ENCODE peak calls at places on chromosome 18, in seven cellular contexts. I, X, K, U, M, W and P are unnamed samples. For H3K36me3, the result is how much of the 10 kb centered on the place peaks cover.

GRCh38 chr18:31651369-31651768 is 33.0 kb downstream of the B4GALT6 start:
- DNase-seq in I (no peak), W (no peak), K (no peak), U (no peak), X (no peak), M (no peak), P (no peak)

GRCh38 chr18:13377496-13377895 is 158.9 kb downstream of the LDLRAD4 start:
- DNase-seq in I (no peak), U (no peak), W (peak), M (no peak), K (no peak), X (peak), P (no peak)

GRCh38 chr18:48452863-48453323 is 43.7 kb upstream of the ZBTB7C start:
- DNase-seq in M (no peak), W (no peak), K (no peak), X (no peak), I (no peak), U (no peak), P (no peak)

GRCh38 chr18:69839497-69839896 is 108.2 kb downstream of the CD226 start:
- DNase-seq in U (no peak), W (no peak), K (no peak), I (no peak), X (no peak), M (peak), P (no peak)

GRCh38 chr18:64539852-64540251 is 391.0 kb upstream of the LINC00305 start:
- DNase-seq in I (no peak), M (no peak), K (no peak), X (no peak), W (no peak), U (no peak), P (no peak)

GRCh38 chr18:62420513-62421209 is 95.6 kb downstream of the TNFRSF11A start:
- DNase-seq in M (no peak), U (no peak), K (no peak), I (peak), W (no peak), X (no peak), P (no peak)

GRCh38 chr18:12811191-12811950 is 72.7 kb downstream of the PTPN2 start:
- DNase-seq in M (no peak), I (no peak), K (no peak), W (no peak), X (no peak), U (no peak), P (no peak)

GRCh38 chr18:44732604-44733003 is 51.9 kb downstream of the SETBP1 start:
- DNase-seq in W (no peak), U (no peak), X (no peak), I (no peak), K (no peak), M (no peak), P (no peak)

GRCh38 chr18:13452448-13452811 is 233.9 kb downstream of the LDLRAD4 start:
- DNase-seq in K (no peak), M (no peak), U (no peak), W (no peak), I (peak), X (peak), P (no peak)

GRCh38 chr18:50218432-50219197 is 23.7 kb upstream of the MYO5B start:
- DNase-seq in K (no peak), U (no peak), W (no peak), I (peak), M (no peak), X (no peak), P (no peak)

GRCh38 chr18:11996907-11997306 is 15.6 kb downstream of the IMPA2 start:
- DNase-seq in X (no peak), I (no peak), M (no peak), U (no peak), W (no peak), K (no peak), P (no peak)

GRCh38 chr18:25686960-25687520 is 335.1 kb upstream of the ZNF521 start:
- DNase-seq in X (no peak), W (no peak), U (no peak), I (no peak), K (no peak), M (no peak), P (no peak)

GRCh38 chr18:56389190-56389589 is 249.2 kb downstream of the TXNL1 start:
- DNase-seq in X (no peak), W (no peak), U (no peak), M (no peak), I (no peak), K (no peak), P (no peak)

GRCh38 chr18:48711651-48712486 is 173.0 kb downstream of the CTIF start:
- DNase-seq in U (no peak), I (no peak), W (no peak), X (no peak), K (peak), M (no peak), P (no peak)

GRCh38 chr18:10114727-10115463 is 201.1 kb downstream of the VAPA start:
- DNase-seq in X (no peak), I (no peak), M (no peak), W (no peak), U (no peak), K (no peak), P (no peak)

GRCh38 chr18:10713400-10713799 is 187.6 kb downstream of the NAPG start:
- DNase-seq in M (no peak), I (no peak), W (no peak), U (no peak), K (no peak), X (no peak), P (no peak)

GRCh38 chr18:32289480-32290075 is 99.7 kb downstream of the MEP1B start:
- DNase-seq in W (no peak), I (peak), X (no peak), M (no peak), K (no peak), U (no peak), P (no peak)

GRCh38 chr18:22542400-22542835 is 124.7 kb upstream of the CTAGE1 start:
- DNase-seq in X (no peak), W (no peak), I (no peak), M (no peak), U (no peak), K (peak), P (no peak)

GRCh38 chr18:45850021-45850420 is 24.5 kb downstream of the SIGLEC15 start:
- DNase-seq in X (no peak), U (no peak), I (no peak), K (no peak), W (no peak), M (no peak), P (no peak)

GRCh38 chr18:21404426-21404825 is 162.4 kb downstream of the GREB1L start:
- DNase-seq in K (no peak), X (no peak), U (no peak), I (no peak), M (no peak), W (no peak), P (no peak)

GRCh38 chr18:3623769-3624545 is 174.0 kb downstream of the TGIF1 start:
- DNase-seq in I (peak), W (peak), K (peak), U (no peak), M (peak), X (peak), P (peak)
- TF ChIP-seq EP300 in I (no peak), W (no peak), K (no peak), U (no peak), M (peak), X (peak), P (no peak)

GRCh38 chr18:74290831-74291770 is 662 bp downstream of the CYB5A start:
- DNase-seq in W (no peak), I (peak), M (peak), U (peak), K (peak), X (peak), P (no peak)

GRCh38 chr18:74288041-74288440 is 3.7 kb downstream of the CYB5A start:
- DNase-seq in X (no peak), W (no peak), I (no peak), U (no peak), K (no peak), M (no peak), P (no peak)

GRCh38 chr18:74289137-74289536 is 2.6 kb downstream of the CYB5A start:
- DNase-seq in W (no peak), U (no peak), X (no peak), K (no peak), I (no peak), M (no peak), P (no peak)

GRCh38 chr18:74289946-74290478 is 1.8 kb downstream of the CYB5A start:
- DNase-seq in M (no peak), K (no peak), U (no peak), W (no peak), X (no peak), I (no peak), P (no peak)

DNA sequence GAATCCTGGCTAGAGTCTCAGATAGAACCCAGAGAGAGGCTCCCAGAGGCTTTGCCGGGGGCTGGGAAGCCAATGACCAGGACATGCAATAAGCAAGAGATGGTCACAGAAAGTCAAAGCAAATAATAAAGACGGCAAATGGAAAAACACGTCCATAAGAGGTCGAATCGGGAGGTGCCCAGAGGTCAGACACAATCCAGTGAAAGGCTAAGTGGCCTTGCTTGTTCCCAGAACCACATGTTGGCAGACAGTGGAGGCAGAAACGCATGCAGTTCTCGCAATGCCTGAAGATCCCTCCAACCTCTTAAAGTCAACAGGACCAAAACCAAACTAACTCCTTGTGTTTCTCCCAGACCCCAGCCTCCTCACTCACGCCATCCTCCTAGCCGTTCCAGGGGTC is 3.0 kb downstream of the CYB5A start:
- DNase-seq in M (no peak), W (no peak), U (no peak), K (no peak), I (no peak), X (peak), P (peak)
- H3K36me3 ChIP-seq in M (under half), W (under half), U (under half), K (under half), I (under half), X (under half), P (under half)

GRCh38 chr18:3183103-3183717 is 36.6 kb downstream of the MYOM1 start:
- DNase-seq in K (no peak), W (no peak), X (no peak), M (peak), I (no peak), U (no peak), P (no peak)

GRCh38 chr18:3179430-3180089 is 40.2 kb downstream of the MYOM1 start:
- DNase-seq in M (no peak), U (no peak), K (no peak), W (no peak), X (no peak), I (no peak), P (no peak)

GRCh38 chr18:3180325-3180724 is 39.4 kb downstream of the MYOM1 start:
- DNase-seq in W (no peak), M (no peak), X (no peak), I (no peak), U (no peak), K (no peak), P (no peak)

GRCh38 chr18:3175195-3175758 is 44.5 kb downstream of the MYOM1 start:
- DNase-seq in K (no peak), W (no peak), I (no peak), M (no peak), X (no peak), U (no peak), P (no peak)

DNA sequence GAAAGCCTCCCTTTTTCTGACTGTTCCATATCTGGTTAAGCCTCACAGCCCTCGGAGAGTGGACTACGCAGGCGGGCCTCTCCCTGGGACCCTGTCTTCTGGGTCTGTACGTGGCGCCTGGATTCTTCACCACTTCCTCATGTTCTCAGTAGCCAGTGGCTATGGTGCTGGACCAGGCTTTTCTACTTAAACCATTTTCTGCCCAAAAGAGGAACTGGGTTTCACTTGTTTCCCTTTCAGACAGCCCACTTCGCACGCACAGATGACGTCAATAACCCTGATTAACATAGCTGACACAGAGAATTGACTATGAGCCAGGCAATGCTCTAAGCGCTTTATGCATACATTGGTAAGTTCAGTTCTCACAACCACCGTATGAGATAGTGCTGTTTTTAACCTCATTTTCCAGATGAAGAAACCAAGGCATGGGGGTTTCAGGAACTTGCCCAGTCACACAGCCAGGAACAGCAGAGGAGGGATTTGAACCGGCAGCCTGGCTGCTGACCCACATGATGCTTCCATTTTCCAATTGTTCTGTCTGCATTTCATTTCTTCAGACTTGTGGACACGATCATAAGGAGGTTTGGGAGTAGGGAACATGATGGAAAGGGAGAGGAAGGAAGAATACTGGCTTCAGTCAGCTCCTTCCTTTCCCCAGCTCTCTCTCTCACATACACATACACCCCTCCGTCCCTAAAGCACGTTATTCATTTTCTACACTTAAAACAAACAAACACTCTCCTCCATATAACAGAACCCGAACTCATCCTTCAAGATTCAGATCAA is 41.7 kb downstream of the MYOM1 start:
- DNase-seq in K (no peak), U (no peak), X (peak), I (peak), W (peak), M (no peak), P (peak)
- TF ChIP-seq POLR2A in K (no peak), U (no peak), X (no peak), I (no peak), W (no peak), M (no peak), P (no peak)

GRCh38 chr18:59155140-59155539 is 15.5 kb downstream of the SEC11C start:
- DNase-seq in W (no peak), I (no peak), X (no peak), K (no peak), U (no peak), M (no peak), P (no peak)
- TF ChIP-seq EP300 in W (no peak), I (no peak), X (no peak), K (no peak), U (no peak), M (no peak), P (no peak)

GRCh38 chr18:35334183-35334582 is 10.0 kb downstream of the ZNF24 start:
- DNase-seq in M (no peak), U (no peak), X (no peak), I (no peak), W (no peak), K (no peak), P (no peak)

GRCh38 chr18:35331367-35332087 is 12.7 kb downstream of the ZNF24 start:
- DNase-seq in W (no peak), M (no peak), X (no peak), K (no peak), U (no peak), I (no peak), P (no peak)

GRCh38 chr18:35335861-35336260 is 8.4 kb downstream of the ZNF24 start:
- DNase-seq in M (no peak), W (no peak), X (no peak), I (no peak), K (no peak), U (no peak), P (no peak)

GRCh38 chr18:35337256-35337655 is 7.0 kb downstream of the ZNF24 start:
- DNase-seq in I (no peak), K (no peak), W (no peak), M (no peak), U (no peak), X (no peak), P (no peak)

GRCh38 chr18:35334821-35335220 is 9.4 kb downstream of the ZNF24 start:
- DNase-seq in W (no peak), M (no peak), I (no peak), U (no peak), K (no peak), X (no peak), P (no peak)
- H3K36me3 ChIP-seq in W (half or more), M (under half), I (half or more), U (under half), K (under half), X (half or more), P (under half)

GRCh38 chr18:75365837-75366236 is 61.7 kb downstream of the SMIM21 start:
- DNase-seq in K (no peak), M (no peak), I (no peak), X (no peak), W (no peak), U (no peak), P (no peak)

GRCh38 chr18:75363446-75364225 is 63.9 kb downstream of the SMIM21 start:
- DNase-seq in M (no peak), U (no peak), X (no peak), W (no peak), I (no peak), K (no peak), P (no peak)

GRCh38 chr18:75364512-75364911 is 63.0 kb downstream of the SMIM21 start:
- DNase-seq in M (no peak), I (no peak), W (no peak), K (no peak), X (no peak), U (no peak), P (no peak)

GRCh38 chr18:75365230-75365629 is 62.3 kb downstream of the SMIM21 start:
- DNase-seq in W (no peak), M (no peak), K (no peak), I (no peak), U (no peak), X (no peak), P (no peak)

DNA sequence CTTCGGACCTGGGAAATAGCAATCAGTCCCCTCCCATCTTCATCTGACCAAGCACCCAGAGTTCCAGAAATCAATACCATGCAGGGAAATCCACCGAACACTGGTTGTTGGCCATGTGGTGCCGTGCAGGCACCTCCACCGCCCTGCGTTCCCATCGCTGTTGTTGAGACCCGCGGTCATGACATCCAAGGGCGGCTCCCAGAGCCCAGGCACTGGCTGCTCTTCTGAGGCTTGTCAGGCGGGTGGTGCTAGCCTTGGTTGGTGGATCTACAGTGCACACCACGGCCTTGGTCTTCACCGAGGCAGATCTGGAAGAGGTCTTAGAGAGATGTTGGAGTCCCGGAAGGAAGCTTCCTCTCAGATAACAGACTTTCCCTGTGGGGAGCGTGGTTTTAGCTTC is 58.5 kb downstream of the SMIM21 start:
- DNase-seq in U (no peak), X (no peak), M (peak), K (no peak), W (peak), I (no peak), P (no peak)
- TF ChIP-seq POLR2A in U (no peak), X (no peak), M (no peak), K (no peak), W (no peak), I (no peak), P (no peak)

GRCh38 chr18:8477615-8478014 is 131.6 kb upstream of the RAB12 start:
- DNase-seq in W (no peak), M (peak), U (no peak), I (no peak), X (no peak), K (no peak), P (no peak)

GRCh38 chr18:8478166-8478967 is 130.9 kb upstream of the RAB12 start:
- DNase-seq in K (peak), M (no peak), W (no peak), I (peak), X (no peak), U (peak), P (no peak)

GRCh38 chr18:8479826-8480225 is 129.4 kb upstream of the RAB12 start:
- DNase-seq in K (no peak), X (no peak), W (no peak), U (no peak), I (no peak), M (no peak), P (no peak)

GRCh38 chr18:8478968-8479370 is 130.3 kb upstream of the RAB12 start:
- DNase-seq in K (no peak), W (no peak), M (peak), U (no peak), X (no peak), I (no peak), P (no peak)

DNA sequence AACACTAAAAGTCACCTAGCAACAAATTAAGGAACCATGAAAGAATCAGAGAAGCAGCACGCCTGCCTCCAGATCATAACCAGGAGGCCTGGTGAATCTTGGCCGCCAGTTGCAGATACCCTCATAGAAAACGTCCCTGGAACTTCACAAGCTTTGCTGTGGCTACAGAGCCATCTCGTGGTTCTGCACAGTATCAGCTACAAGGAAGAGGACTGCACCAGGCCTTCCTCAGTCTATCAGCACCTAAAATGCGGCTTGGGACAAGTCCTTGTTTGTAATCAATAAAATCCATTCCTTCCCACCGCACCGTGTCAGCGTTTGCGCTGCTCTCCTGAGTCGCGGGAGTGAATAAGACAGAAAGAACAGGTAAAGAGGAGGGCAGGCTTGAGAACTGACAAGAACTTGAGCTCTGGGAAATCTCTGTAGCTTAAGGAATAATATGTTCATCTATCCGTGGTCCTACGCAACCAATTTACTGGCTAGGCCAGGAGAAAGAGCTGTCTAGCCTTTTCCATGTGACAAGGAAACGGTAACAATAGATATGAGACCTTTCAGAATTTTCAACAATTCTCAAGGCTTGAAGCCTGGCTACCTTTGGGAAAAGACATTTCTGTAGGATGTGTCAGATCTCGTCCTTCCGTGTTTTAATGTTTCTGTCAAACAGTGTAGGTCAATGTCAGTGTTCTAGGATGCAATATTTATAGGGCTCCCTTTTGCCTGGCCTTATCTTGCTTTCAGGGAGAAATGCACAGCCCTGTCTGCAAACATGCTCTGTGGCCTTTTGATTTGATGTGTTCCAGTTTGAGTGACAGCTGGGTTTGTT is 128.5 kb upstream of the RAB12 start:
- DNase-seq in W (no peak), M (no peak), X (peak), I (peak), K (peak), U (no peak), P (no peak)
- TF ChIP-seq EP300 in W (no peak), M (no peak), X (no peak), I (no peak), K (no peak), U (no peak), P (no peak)

GRCh38 chr18:79916546-79917350 is 34.7 kb downstream of the SLC66A2 start:
- DNase-seq in W (peak), M (peak), U (no peak), X (peak), K (no peak), I (peak), P (no peak)

GRCh38 chr18:79916128-79916494 is 35.3 kb downstream of the SLC66A2 start:
- DNase-seq in K (no peak), W (no peak), X (no peak), I (no peak), M (no peak), U (no peak), P (no peak)

GRCh38 chr18:79918089-79919011 is 33.1 kb downstream of the SLC66A2 start:
- DNase-seq in M (no peak), X (peak), I (peak), K (no peak), W (peak), U (no peak), P (no peak)

GRCh38 chr18:79919089-79919488 is 32.4 kb downstream of the SLC66A2 start:
- DNase-seq in U (no peak), I (peak), K (no peak), X (peak), W (peak), M (no peak), P (no peak)

GRCh38 chr18:79917351-79918088 is 33.9 kb downstream of the SLC66A2 start:
- DNase-seq in I (no peak), W (peak), U (no peak), K (no peak), M (peak), X (peak), P (no peak)
- H3K36me3 ChIP-seq in I (under half), W (half or more), U (under half), K (under half), M (under half), X (under half), P (under half)